ENCODE peak calls at places on chromosomes 3 and 15, in six cellular contexts. L, B, D, E, U and W are unnamed samples.

GRCh38 chr3:181326637-181327223 is 337.2 kb upstream of the DNAJC19 start:
- DNase-seq in E (no peak), B (no peak), U (no peak), D (peak; percentile 1), L (peak; percentile 57), W (peak; percentile 39)

GRCh38 chr15:61724276-61724939 is 335.8 kb downstream of the VPS13C start:
- DNase-seq in U (no peak), E (no peak), B (no peak), D (no peak), L (no peak), W (no peak)

GRCh38 chr15:77877869-77878577 is 199.5 kb downstream of the TBC1D2B start:
- DNase-seq in D (no peak), B (no peak), E (peak; percentile 66), U (no peak), L (no peak), W (no peak)

GRCh38 chr15:56215769-56216168 is 27.9 kb downstream of the RFX7 start:
- DNase-seq in B (no peak), D (peak; percentile 96), E (no peak), U (no peak), L (no peak), W (peak; percentile 58)

GRCh38 chr3:141280086-141280485 is 48.5 kb downstream of the PXYLP1 start:
- DNase-seq in E (no peak), L (no peak), D (peak; percentile 52), U (no peak), B (peak; percentile 79), W (no peak)

GRCh38 chr3:183327343-183327742 is 74.3 kb downstream of the B3GNT5 start:
- DNase-seq in U (no peak), L (no peak), E (no peak), D (no peak), B (no peak), W (no peak)

GRCh38 chr3:71307884-71308697 is 275.4 kb downstream of the FOXP1 start:
- DNase-seq in U (no peak), B (no peak), D (no peak), L (no peak), E (no peak), W (peak; percentile 27)

GRCh38 chr15:70670680-70671079 is 92.7 kb downstream of the UACA start:
- DNase-seq in B (no peak), D (no peak), L (no peak), U (no peak), E (no peak), W (peak; percentile 46)

GRCh38 chr3:41259449-41260062 is 60.3 kb downstream of the CTNNB1 start:
- DNase-seq in D (no peak), L (no peak), E (no peak), B (no peak), U (no peak), W (no peak)

GRCh38 chr3:178352300-178353021 is 183.8 kb upstream of the KCNMB2 start:
- DNase-seq in D (peak; percentile 87), L (no peak), E (no peak), B (no peak), U (no peak), W (peak; percentile 93)

GRCh38 chr15:100777821-100778220 is 101.8 kb upstream of the ALDH1A3 start:
- DNase-seq in U (no peak), B (no peak), E (no peak), L (no peak), D (no peak), W (no peak)

GRCh38 chr15:38362355-38362754 is 91.6 kb upstream of the FAM98B start:
- DNase-seq in U (no peak), L (no peak), B (no peak), D (no peak), E (no peak), W (no peak)

GRCh38 chr3:120244834-120245225 is 40.2 kb downstream of the GPR156 start:
- DNase-seq in U (no peak), B (no peak), D (no peak), L (no peak), E (no peak), W (peak; percentile 6)

GRCh38 chr3:196317702-196318467 is at the start of gene DYNLT2B:
- DNase-seq in L (peak; percentile 89), B (peak; percentile 88), D (peak; percentile 81), E (peak; percentile 99), U (peak; percentile 89), W (peak; percentile 89)

GRCh38 chr3:57956119-57956832 is 51.9 kb upstream of the FLNB start:
- DNase-seq in E (no peak), U (no peak), B (no peak), D (peak; percentile 63), L (no peak), W (peak; percentile 90)

GRCh38 chr3:47348411-47349154 is 32.2 kb upstream of the PTPN23 start:
- DNase-seq in D (no peak), E (no peak), U (no peak), B (no peak), L (no peak), W (no peak)

GRCh38 chr3:130850044-130850797 is 43.7 kb upstream of the ATP2C1 start:
- DNase-seq in U (no peak), B (no peak), E (peak; percentile 38), D (peak; percentile 45), L (no peak), W (peak; percentile 96)

GRCh38 chr3:53149699-53150098 is 11.3 kb upstream of the PRKCD start:
- DNase-seq in D (no peak), E (no peak), L (no peak), B (no peak), U (no peak), W (no peak)

GRCh38 chr3:179146911-179147570 is 1.1 kb upstream of the PIK3CA start:
- DNase-seq in B (no peak), E (peak; percentile 68), L (peak; percentile 78), D (peak; percentile 71), U (peak; percentile 26), W (peak; percentile 76)

GRCh38 chr3:54882114-54882833 is 45.6 kb downstream of the LRTM1 start:
- DNase-seq in B (no peak), U (no peak), L (no peak), D (peak; percentile 79), E (no peak), W (peak; percentile 92)

GRCh38 chr15:64149424-64150235 is 1.9 kb upstream of the SNX22 start:
- DNase-seq in B (peak; percentile 5), D (no peak), L (peak; percentile 60), E (no peak), U (no peak), W (no peak)

GRCh38 chr3:98613616-98614015 is 20.2 kb upstream of the CPOX start:
- DNase-seq in B (no peak), D (peak; percentile 65), L (no peak), U (no peak), E (no peak), W (peak; percentile 29)

GRCh38 chr3:52325686-52326085 is 9.6 kb downstream of the DNAH1 start:
- DNase-seq in L (no peak), E (no peak), U (no peak), B (no peak), D (no peak), W (no peak)

GRCh38 chr3:192467230-192468186 is 259.8 kb downstream of the FGF12 start:
- DNase-seq in D (peak; percentile 47), L (peak; percentile 69), B (no peak), E (peak; percentile 23), U (peak; percentile 53), W (peak; percentile 64)

GRCh38 chr3:53175613-53176537 is 14.9 kb downstream of the PRKCD start:
- DNase-seq in U (no peak), E (no peak), B (no peak), L (no peak), D (no peak), W (no peak)

GRCh38 chr3:159632847-159633246 is 355.8 kb upstream of the IL12A start:
- DNase-seq in B (no peak), E (no peak), D (no peak), U (no peak), L (no peak), W (no peak)

GRCh38 chr15:44397869-44398268 is 29.6 kb upstream of the CTDSPL2 start:
- DNase-seq in B (no peak), D (no peak), U (no peak), E (no peak), L (no peak), W (no peak)

GRCh38 chr3:69710153-69710977 is 28.9 kb upstream of the MITF start:
- DNase-seq in D (peak; percentile 82), B (no peak), L (no peak), U (no peak), E (no peak), W (peak; percentile 20)

GRCh38 chr3:133930341-133930933 is 34.8 kb upstream of the RAB6B start:
- DNase-seq in U (peak; percentile 20), D (peak; percentile 53), L (peak; percentile 33), B (no peak), E (peak; percentile 67), W (peak; percentile 91)

GRCh38 chr15:91803260-91803659 is 50.2 kb upstream of the SLCO3A1 start:
- DNase-seq in U (no peak), B (no peak), L (no peak), E (no peak), D (no peak), W (no peak)
- TF ChIP-seq CTCF in U (no peak), B (no peak), L (no peak), E (no peak), D (no peak), W (no peak)

GRCh38 chr3:188948658-188949400 is 222.9 kb upstream of the TPRG1 start:
- DNase-seq in E (no peak), B (no peak), L (no peak), D (peak; percentile 93), U (peak; percentile 69), W (peak; percentile 99)

GRCh38 chr3:188946837-188947236 is 224.9 kb upstream of the TPRG1 start:
- DNase-seq in U (no peak), D (no peak), L (no peak), B (no peak), E (no peak), W (no peak)

GRCh38 chr3:188947401-188947982 is 224.3 kb upstream of the TPRG1 start:
- DNase-seq in L (no peak), E (peak; percentile 86), U (peak; percentile 90), B (peak; percentile 92), D (peak; percentile 74), W (peak; percentile 87)

GRCh38 chr3:188946351-188946750 is 225.4 kb upstream of the TPRG1 start:
- DNase-seq in D (no peak), L (no peak), E (no peak), U (no peak), B (no peak), W (no peak)

GRCh38 chr3:188947983-188948657 is 223.7 kb upstream of the TPRG1 start:
- DNase-seq in L (no peak), E (peak; percentile 85), D (peak; percentile 92), U (peak; percentile 97), B (peak; percentile 98), W (peak; percentile 100)
- H3K4me3 ChIP-seq in L (no peak overlapping the region), E (peak overlapping the region; percentile 61), D (peak overlapping the region; percentile 56), U (peak overlapping the region; percentile 56), B (peak overlapping the region; percentile 70), W (peak overlapping the region; percentile 43)

GRCh38 chr3:22671848-22672247 is 531.3 kb upstream of the UBE2E2 start:
- DNase-seq in U (no peak), E (no peak), B (no peak), L (no peak), D (no peak), W (no peak)
- TF ChIP-seq CTCF in U (no peak), E (peak; percentile 35), B (no peak), L (peak; percentile 43), D (no peak), W (no peak)

DNA sequence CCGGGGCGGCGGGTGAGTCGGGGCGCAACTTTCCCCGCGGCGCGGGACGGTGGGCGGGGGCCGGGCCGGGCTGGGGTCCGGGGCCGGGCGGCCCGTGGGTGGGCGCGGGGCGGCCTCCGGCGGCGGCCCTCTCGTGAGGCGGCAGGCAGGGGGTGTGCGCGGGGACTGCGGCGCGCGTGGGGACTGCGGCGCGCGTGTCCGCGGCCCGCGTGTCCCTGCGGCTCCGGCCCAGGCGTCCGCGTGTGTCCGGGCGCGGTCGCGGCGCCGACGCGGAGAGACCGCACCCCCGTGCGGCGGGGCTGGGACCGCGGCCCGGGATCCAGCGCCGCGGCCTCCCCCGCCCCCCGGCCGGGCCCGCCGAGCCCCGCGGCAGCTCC is 349 bp downstream of the PLXNA1 start:
- DNase-seq in L (no peak), B (no peak), U (no peak), D (no peak), E (no peak), W (no peak)
- H3K4me3 ChIP-seq in L (peak overlapping the region; percentile 59), B (peak overlapping the region; percentile 90), U (peak overlapping the region; percentile 98), D (peak overlapping the region; percentile 69), E (peak overlapping the region; percentile 89), W (peak overlapping the region; percentile 68)